ENCODE peak calls at places on chromosomes 12 and 14, in six cellular contexts. I, Q, Z, W, T and J are unnamed samples. For H3K27me3, the result is how much of the 10 kb centered on the place peaks cover.

GRCh38 chr12:32708926-32709325 is 29.8 kb downstream of the DNM1L start:
- DNase-seq in T (no peak), Q (no peak), I (no peak), W (no peak), Z (no peak), J (no peak)

GRCh38 chr12:122991623-122992275 is 11.3 kb downstream of the ARL6IP4 start:
- DNase-seq in W (no peak), I (no peak), Z (no peak), T (no peak), Q (no peak), J (no peak)

GRCh38 chr12:64840949-64841717 is 16.7 kb downstream of the TBC1D30 start:
- DNase-seq in T (peak), I (no peak), Q (no peak), W (no peak), Z (no peak), J (no peak)

GRCh38 chr14:21987937-21988336 is 314.3 kb upstream of the OR4E1 start:
- DNase-seq in Q (peak), I (no peak), Z (peak), T (no peak), W (no peak), J (no peak)

GRCh38 chr12:121796855-121797751 is 3.6 kb upstream of the RHOF start:
- DNase-seq in T (peak), Z (no peak), I (peak), Q (peak), W (no peak), J (peak)

GRCh38 chr12:115223322-115223721 is 539.3 kb upstream of the TBX3 start:
- DNase-seq in T (no peak), W (peak), I (no peak), Q (peak), Z (no peak), J (no peak)

GRCh38 chr12:55072093-55072492 is 52.3 kb downstream of the NEUROD4 start:
- DNase-seq in T (peak), Z (peak), Q (peak), W (no peak), I (no peak), J (peak)

GRCh38 chr12:94725375-94726168 is 75.2 kb upstream of the TMCC3 start:
- DNase-seq in Z (peak), Q (peak), T (no peak), I (no peak), W (no peak), J (no peak)

GRCh38 chr12:16120027-16120426 is 157.5 kb downstream of the SLC15A5 start:
- DNase-seq in I (no peak), W (no peak), Q (no peak), T (no peak), Z (no peak), J (no peak)

GRCh38 chr12:133130808-133131128 is 341 bp downstream of the ZNF10 start:
- DNase-seq in T (peak), Z (peak), Q (no peak), I (peak), W (no peak), J (peak)

GRCh38 chr14:87944987-87945604 is 47.9 kb downstream of the GALC start:
- DNase-seq in Z (no peak), T (no peak), Q (peak), W (peak), I (no peak), J (no peak)

GRCh38 chr12:64476844-64477243 is 24.9 kb downstream of the TBK1 start:
- DNase-seq in Z (no peak), W (no peak), T (no peak), I (no peak), Q (no peak), J (no peak)

GRCh38 chr12:119020377-119021360 is 39.3 kb downstream of the SRRM4 start:
- DNase-seq in I (no peak), T (peak), Z (peak), Q (peak), W (no peak), J (peak)
- TF ChIP-seq CTCF in I (no peak), T (peak), Z (peak), Q (no peak), W (no peak), J (peak)

DNA sequence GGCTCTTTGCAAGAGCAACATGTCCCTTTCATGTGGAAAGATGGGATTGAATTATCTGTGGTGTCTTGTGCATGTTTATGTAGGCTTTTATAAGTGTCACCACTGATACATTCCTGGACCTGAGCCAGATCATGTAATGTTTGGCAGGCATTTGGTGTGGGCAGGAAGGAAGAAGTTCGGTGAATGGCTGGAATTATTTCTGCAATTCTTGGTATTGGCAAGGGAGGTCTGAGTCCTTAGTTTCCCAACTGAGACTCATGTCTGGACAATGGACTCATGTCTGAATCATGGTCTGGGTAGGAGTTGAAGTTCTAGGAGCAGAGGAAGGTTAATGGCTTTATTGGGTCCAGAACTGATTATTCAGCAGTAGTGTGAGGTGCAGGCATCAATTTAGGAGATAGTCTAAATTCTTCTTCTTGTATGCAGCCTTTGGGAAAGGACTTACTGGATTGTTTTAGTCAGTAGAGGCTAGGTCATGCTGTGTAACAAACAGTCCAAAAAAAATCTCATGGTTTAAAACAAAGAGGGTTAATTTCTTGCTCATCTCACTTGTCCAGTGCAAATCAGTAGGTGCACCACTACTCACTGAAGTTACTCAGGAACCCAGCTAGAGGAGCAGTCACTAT is 186.5 kb upstream of the LHX5 start:
- DNase-seq in I (no peak), W (no peak), Z (no peak), T (no peak), Q (peak), J (no peak)
- H3K27me3 ChIP-seq in I (under half), W (under half), Z (under half), T (under half), Q (under half), J (under half)

DNA sequence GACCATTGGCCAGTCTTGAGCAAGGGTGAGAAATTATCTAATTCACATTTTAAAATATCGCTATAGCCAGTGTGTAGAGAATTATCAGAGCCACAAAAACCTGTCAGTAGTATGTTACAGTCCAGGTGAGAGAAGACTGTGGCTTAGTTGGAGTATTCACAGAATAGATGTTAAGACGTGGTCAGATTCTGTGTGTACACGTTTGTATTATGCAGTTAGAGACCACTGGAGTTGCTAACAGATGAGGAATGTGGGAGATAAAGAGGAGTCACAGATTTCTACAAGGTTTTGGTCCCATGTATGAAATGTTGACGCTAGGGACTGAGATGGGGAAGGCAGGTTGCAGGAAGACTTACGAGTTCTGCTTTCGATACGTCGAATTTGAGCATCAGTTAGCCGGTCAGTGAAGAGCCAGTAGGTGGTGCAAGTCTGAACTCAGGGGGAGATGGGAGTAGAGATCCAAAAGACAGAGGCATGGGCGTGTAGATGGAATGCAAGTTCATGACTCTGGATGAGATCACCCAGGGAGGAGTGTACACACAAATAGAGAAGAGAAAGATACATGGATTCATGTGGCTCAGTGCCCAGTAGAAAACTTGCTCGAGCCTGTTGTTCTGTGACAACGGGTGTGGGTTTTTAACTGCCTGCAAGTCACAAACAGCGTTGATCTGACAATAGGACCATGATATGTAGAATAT is 114.8 kb upstream of the FLRT2 start:
- DNase-seq in W (peak), T (peak), Z (no peak), I (peak), Q (peak), J (peak)
- TF ChIP-seq CTCF in W (peak), T (no peak), Z (no peak), I (no peak), Q (peak), J (peak)

GRCh38 chr14:103568952-103569351 is 6.2 kb downstream of the COA8 start:
- DNase-seq in W (no peak), T (no peak), Q (no peak), I (no peak), Z (no peak), J (no peak)

GRCh38 chr14:103574104-103574503 is 11.3 kb downstream of the COA8 start:
- DNase-seq in I (no peak), W (no peak), Q (no peak), Z (no peak), T (no peak), J (no peak)

GRCh38 chr14:103574707-103575285 is 12.0 kb downstream of the COA8 start:
- DNase-seq in W (no peak), T (no peak), I (no peak), Q (no peak), Z (no peak), J (no peak)

DNA sequence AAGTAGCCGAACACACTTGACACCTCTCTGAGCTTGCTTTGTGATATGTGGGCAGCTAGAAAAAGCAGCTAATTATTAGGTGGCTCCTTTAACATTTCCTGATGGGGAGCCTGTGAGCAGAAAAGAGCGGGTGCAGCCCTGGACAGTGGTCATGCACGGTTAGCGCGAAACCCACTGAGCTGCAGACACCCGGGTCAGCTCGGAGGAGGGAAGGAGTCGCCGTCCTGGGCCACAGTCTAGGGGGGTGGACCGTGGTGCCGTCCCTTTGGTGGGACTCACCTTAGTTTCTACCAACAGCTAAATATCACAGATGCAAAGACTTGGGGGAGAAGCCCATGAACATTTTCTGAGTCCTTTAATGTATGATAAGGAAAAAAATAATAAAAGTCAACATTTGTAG is 6.7 kb downstream of the COA8 start:
- DNase-seq in I (no peak), Z (no peak), W (no peak), T (no peak), Q (no peak), J (no peak)
- H3K27me3 ChIP-seq in I (under half), Z (under half), W (under half), T (under half), Q (under half), J (under half)

GRCh38 chr12:110857528-110857927 is 10.7 kb downstream of the CCDC63 start:
- DNase-seq in T (no peak), Q (no peak), I (no peak), W (no peak), Z (no peak), J (no peak)

GRCh38 chr12:110860833-110861291 is 14.1 kb downstream of the CCDC63 start:
- DNase-seq in I (no peak), T (no peak), Z (peak), W (no peak), Q (no peak), J (no peak)

GRCh38 chr12:110856517-110856916 is 9.7 kb downstream of the CCDC63 start:
- DNase-seq in I (no peak), Q (no peak), Z (no peak), T (no peak), W (no peak), J (peak)

GRCh38 chr12:110861729-110862128 is 14.9 kb downstream of the CCDC63 start:
- DNase-seq in W (no peak), T (no peak), Z (no peak), Q (no peak), I (no peak), J (no peak)

GRCh38 chr12:110858848-110859247 is 12.1 kb downstream of the CCDC63 start:
- DNase-seq in I (no peak), W (no peak), Q (peak), Z (no peak), T (no peak), J (no peak)
- TF ChIP-seq CTCF in I (no peak), W (no peak), Q (no peak), Z (no peak), T (no peak), J (no peak)

GRCh38 chr12:89862511-89863331 is 154.1 kb upstream of the ATP2B1 start:
- DNase-seq in Q (no peak), I (no peak), Z (peak), W (no peak), T (no peak), J (peak)

GRCh38 chr12:89863332-89863938 is 154.8 kb upstream of the ATP2B1 start:
- DNase-seq in Z (no peak), W (no peak), I (no peak), Q (no peak), T (no peak), J (no peak)

GRCh38 chr12:89861086-89861485 is 152.4 kb upstream of the ATP2B1 start:
- DNase-seq in Q (no peak), T (no peak), W (no peak), Z (no peak), I (no peak), J (no peak)

GRCh38 chr12:89864419-89864818 is 155.8 kb upstream of the ATP2B1 start:
- DNase-seq in Z (no peak), T (no peak), W (no peak), I (no peak), Q (no peak), J (no peak)

GRCh38 chr12:89863968-89864367 is 155.3 kb upstream of the ATP2B1 start:
- DNase-seq in Q (no peak), T (no peak), W (no peak), Z (no peak), I (no peak), J (no peak)
- H3K27me3 ChIP-seq in Q (under half), T (under half), W (under half), Z (under half), I (under half), J (under half)